ENCODE peak calls at places on chromosomes 6 and 20, in four cellular contexts. H is suprapubic skin, C is adipocyte, Z is tibial artery. I is an unnamed sample.

GRCh38 chr6:24188571-24188970 is 62.6 kb downstream of the NRSN1 start:
- DNase-seq in H (no peak), C (no peak), Z (no peak), I (no peak)

GRCh38 chr6:35262596-35262995 is 3.1 kb downstream of the ZNF76 start:
- DNase-seq in H (no peak), C (peak; percentile 67), Z (no peak), I (no peak)

GRCh38 chr6:93964926-93965325 is 545.6 kb upstream of the EPHA7 start:
- DNase-seq in H (no peak), C (no peak), Z (no peak), I (no peak)

GRCh38 chr20:57881466-57882405 is 171.9 kb upstream of the PMEPA1 start:
- DNase-seq in H (no peak), C (peak; percentile 76), Z (peak; percentile 52), I (no peak)

GRCh38 chr6:35400901-35401311 is 51.2 kb upstream of the FANCE start:
- DNase-seq in H (no peak), C (no peak), Z (no peak), I (no peak)

GRCh38 chr6:12030993-12031550 is 19.0 kb downstream of the HIVEP1 start:
- DNase-seq in H (no peak), C (no peak), Z (no peak), I (no peak)

GRCh38 chr6:129494099-129494498 is 215.9 kb downstream of the ARHGAP18 start:
- DNase-seq in H (no peak), C (peak; percentile 16), Z (no peak), I (no peak)

GRCh38 chr6:141169419-141169818 is 963.3 kb upstream of the GJE1 start:
- DNase-seq in H (no peak), C (peak; percentile 90), Z (no peak), I (no peak)

GRCh38 chr6:90403489-90404381 is 107.1 kb upstream of the BACH2 start:
- DNase-seq in H (no peak), C (peak; percentile 66), Z (no peak), I (no peak)

GRCh38 chr6:4973972-4974885 is 29.6 kb downstream of the RPP40 start:
- DNase-seq in H (no peak), C (peak; percentile 88), Z (peak; percentile 80), I (peak; percentile 8)

GRCh38 chr20:31694842-31695593 is 27.6 kb downstream of the BCL2L1 start:
- DNase-seq in H (no peak), C (no peak), Z (no peak), I (no peak)

GRCh38 chr20:62589720-62590119 is 52.6 kb upstream of the SLCO4A1 start:
- DNase-seq in H (no peak), C (no peak), Z (no peak), I (no peak)

GRCh38 chr20:62588458-62589149 is 53.7 kb upstream of the SLCO4A1 start:
- DNase-seq in H (no peak), C (no peak), Z (no peak), I (no peak)

GRCh38 chr20:62586799-62587198 is 55.5 kb upstream of the SLCO4A1 start:
- DNase-seq in H (no peak), C (no peak), Z (no peak), I (no peak)

GRCh38 chr20:62589150-62589498 is 53.2 kb upstream of the SLCO4A1 start:
- DNase-seq in H (no peak), C (no peak), Z (no peak), I (no peak)

GRCh38 chr20:62587757-62588402 is 54.4 kb upstream of the SLCO4A1 start:
- DNase-seq in H (no peak), C (peak; percentile 26), Z (no peak), I (no peak)
- H3K27me3 ChIP-seq in H (peaks cover 70% of the 10 kb centered on the region), C (peaks cover 29% of the 10 kb centered on the region), Z (peaks cover 83% of the 10 kb centered on the region), I (peaks cover 25% of the 10 kb centered on the region)

GRCh38 chr6:80145921-80146320 is 39.5 kb downstream of the BCKDHB start:
- DNase-seq in H (no peak), C (no peak), Z (no peak), I (no peak)

GRCh38 chr6:80145509-80145908 is 39.0 kb downstream of the BCKDHB start:
- DNase-seq in H (no peak), C (peak; percentile 53), Z (no peak), I (no peak)

GRCh38 chr6:80151641-80152040 is 45.2 kb downstream of the BCKDHB start:
- DNase-seq in H (no peak), C (no peak), Z (no peak), I (no peak)

GRCh38 chr6:80144753-80145152 is 38.3 kb downstream of the BCKDHB start:
- DNase-seq in H (no peak), C (no peak), Z (no peak), I (no peak)

GRCh38 chr6:80148220-80148619 is 41.7 kb downstream of the BCKDHB start:
- DNase-seq in H (no peak), C (no peak), Z (no peak), I (no peak)
- H3K27me3 ChIP-seq in H (no peaks in the 10 kb centered on the region), C (no peaks in the 10 kb centered on the region), Z (no peaks in the 10 kb centered on the region), I (no peaks in the 10 kb centered on the region)

GRCh38 chr6:54017877-54018276 is 93.4 kb upstream of the MLIP start:
- DNase-seq in H (no peak), C (no peak), Z (no peak), I (no peak)

GRCh38 chr6:54013966-54014365 is 97.3 kb upstream of the MLIP start:
- DNase-seq in H (no peak), C (no peak), Z (no peak), I (no peak)

GRCh38 chr6:54010340-54011276 is 100.6 kb upstream of the MLIP start:
- DNase-seq in H (no peak), C (no peak), Z (no peak), I (no peak)

GRCh38 chr6:54011277-54011648 is 100.0 kb upstream of the MLIP start:
- DNase-seq in H (no peak), C (no peak), Z (no peak), I (no peak)

DNA sequence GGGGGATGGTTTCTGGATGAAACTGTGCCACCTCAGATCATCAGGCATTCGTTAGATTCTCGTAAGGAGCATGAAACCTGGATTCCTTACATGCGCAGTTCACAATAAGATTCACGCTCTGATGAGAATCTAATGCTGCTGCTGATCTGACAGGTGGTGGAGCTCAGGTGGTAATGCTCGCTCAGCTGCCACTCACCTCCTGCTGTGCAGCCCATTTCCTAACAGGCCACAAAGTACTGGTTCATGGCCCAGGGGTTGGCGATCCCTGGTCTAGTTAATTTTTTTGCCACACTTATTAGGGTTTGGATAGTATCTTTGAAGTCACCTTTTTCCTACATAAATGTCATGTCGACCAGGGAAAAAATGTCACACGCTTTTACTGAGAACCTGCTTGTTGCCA is 96.8 kb upstream of the MLIP start:
- DNase-seq in H (no peak), C (no peak), Z (no peak), I (no peak)
- H3K27me3 ChIP-seq in H (no peaks in the 10 kb centered on the region), C (no peaks in the 10 kb centered on the region), Z (no peaks in the 10 kb centered on the region), I (no peaks in the 10 kb centered on the region)

DNA sequence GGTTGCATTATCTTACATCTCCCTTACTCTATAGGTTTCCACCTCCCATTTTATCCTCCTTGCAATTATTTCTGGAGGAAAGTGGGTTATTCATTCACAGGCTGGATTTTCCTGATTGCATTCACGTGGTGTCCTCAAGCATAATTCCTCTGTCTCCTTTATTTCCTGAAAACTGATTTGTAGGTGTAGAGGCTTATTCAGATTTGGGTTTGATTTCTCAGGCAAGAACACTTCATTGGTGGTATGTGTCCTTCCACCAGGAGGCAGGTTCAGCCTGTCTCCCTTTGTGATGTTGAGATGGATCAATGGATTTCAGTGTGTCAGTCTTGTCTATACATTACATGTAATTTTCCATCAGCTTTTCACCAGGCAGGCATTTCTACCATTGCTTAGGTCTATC is 17.3 kb downstream of the DNPH1 start:
- DNase-seq in H (no peak), C (no peak), Z (no peak), I (no peak)
- H3K27me3 ChIP-seq in H (no peaks in the 10 kb centered on the region), C (no peaks in the 10 kb centered on the region), Z (no peaks in the 10 kb centered on the region), I (no peaks in the 10 kb centered on the region)

GRCh38 chr6:127120787-127121636 is 2.5 kb downstream of the RSPO3 start:
- DNase-seq in H (peak; percentile 86), C (peak; percentile 86), Z (peak; percentile 79), I (peak; percentile 64)
- H3K27me3 ChIP-seq in H (peaks cover 53% of the 10 kb centered on the region), C (peaks cover 9% of the 10 kb centered on the region), Z (peaks cover 36% of the 10 kb centered on the region), I (peaks cover 96% of the 10 kb centered on the region)

DNA sequence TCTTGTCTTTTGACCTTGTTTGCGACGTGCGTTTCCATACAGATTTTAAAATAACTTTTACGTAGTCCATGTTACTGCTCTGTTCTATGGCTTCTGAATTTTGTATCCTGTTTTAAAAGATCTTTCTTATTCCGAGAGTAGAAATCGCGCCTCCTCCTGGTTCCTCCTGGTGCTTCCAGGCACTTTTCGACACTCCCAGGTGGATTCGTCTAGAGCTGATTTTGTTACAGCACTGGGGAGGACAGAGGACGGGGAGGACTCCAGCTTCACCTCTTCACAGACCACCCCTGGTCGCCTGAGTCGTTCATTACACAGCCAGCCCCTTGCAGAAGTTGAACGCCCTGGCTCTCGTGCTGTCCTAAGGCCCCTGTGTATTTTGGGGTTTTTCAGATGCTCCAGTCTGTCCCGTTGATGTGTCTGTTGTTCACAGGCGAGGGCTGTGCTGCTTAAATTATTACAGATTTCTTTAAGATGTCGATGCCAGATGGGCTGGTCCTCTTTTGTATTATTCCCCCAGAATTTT is 30.4 kb downstream of the COL20A1 start:
- DNase-seq in H (no peak), C (no peak), Z (no peak), I (no peak)
- H3K27me3 ChIP-seq in H (peaks cover 69% of the 10 kb centered on the region), C (peaks cover 45% of the 10 kb centered on the region), Z (peaks cover 80% of the 10 kb centered on the region), I (peaks cover 13% of the 10 kb centered on the region)

GRCh38 chr20:64239449-64240242 is 15.9 kb upstream of the PCMTD2 start:
- DNase-seq in H (peak; percentile 48), C (no peak), Z (peak; percentile 44), I (no peak)

GRCh38 chr20:64236137-64237088 is 19.1 kb upstream of the PCMTD2 start:
- DNase-seq in H (no peak), C (no peak), Z (no peak), I (no peak)

GRCh38 chr20:64238851-64239387 is 16.6 kb upstream of the PCMTD2 start:
- DNase-seq in H (no peak), C (no peak), Z (peak; percentile 42), I (no peak)

GRCh38 chr20:64238115-64238825 is 17.3 kb upstream of the PCMTD2 start:
- DNase-seq in H (no peak), C (no peak), Z (no peak), I (no peak)

DNA sequence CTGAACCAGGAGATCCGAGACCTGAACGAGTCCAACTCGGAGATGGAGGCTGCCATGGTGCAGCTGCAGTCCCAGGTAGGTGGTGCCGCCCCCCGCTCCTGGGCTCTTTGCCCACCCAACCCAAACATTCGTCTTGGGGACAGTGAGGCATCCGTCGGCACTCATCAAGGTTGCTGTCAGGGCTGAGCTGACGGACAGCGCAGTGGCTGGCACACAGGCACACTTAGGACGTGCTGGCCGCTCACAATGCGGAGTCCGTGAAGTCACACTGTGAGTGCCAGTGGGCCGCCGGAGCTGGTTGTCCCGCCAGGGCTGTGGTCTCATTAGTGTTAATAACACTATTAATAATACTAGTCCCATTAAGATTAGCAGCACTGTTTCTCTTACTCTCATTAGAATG is 18.2 kb upstream of the PCMTD2 start:
- DNase-seq in H (no peak), C (no peak), Z (no peak), I (no peak)
- H3K27me3 ChIP-seq in H (no peaks in the 10 kb centered on the region), C (peaks cover 25% of the 10 kb centered on the region), Z (peaks cover 4% of the 10 kb centered on the region), I (no peaks in the 10 kb centered on the region)